ENCODE peak calls at places on chromosomes 11 and 22, in four cellular contexts. One of them, this sample, is unnamed.

GRCh38 chr11:65130631-65131416 is 3.5 kb downstream of the SYVN1 start:
- DNase-seq in WTC11: no peak
- DNase-seq in K562: no peak
- DNase-seq in H1: no peak
- DNase-seq in this sample: no peak

GRCh38 chr22:47784991-47785390 is 1022.5 kb downstream of the TBC1D22A start:
- DNase-seq in WTC11: no peak
- DNase-seq in K562: no peak
- DNase-seq in H1: no peak
- DNase-seq in this sample: no peak

GRCh38 chr11:17403977-17404759 is 15.7 kb upstream of the KCNJ11 start:
- DNase-seq in WTC11: no peak
- DNase-seq in K562: no peak
- DNase-seq in H1: no peak
- DNase-seq in this sample: no peak

GRCh38 chr22:50400931-50401330 is 57.8 kb downstream of the PPP6R2 start:
- DNase-seq in WTC11: no peak
- DNase-seq in K562: no peak
- DNase-seq in H1: no peak
- DNase-seq in this sample: no peak

GRCh38 chr11:111977141-111978027 is 40.2 kb downstream of the DIXDC1 start:
- DNase-seq in WTC11: peak; percentile 64
- DNase-seq in K562: no peak
- DNase-seq in H1: no peak
- DNase-seq in this sample: no peak

GRCh38 chr11:128196235-128196634 is 391.1 kb downstream of the ETS1 start:
- DNase-seq in WTC11: no peak
- DNase-seq in K562: no peak
- DNase-seq in H1: no peak
- DNase-seq in this sample: no peak

GRCh38 chr22:38271927-38272372 is 860 bp downstream of the TMEM184B start:
- DNase-seq in WTC11: peak; percentile 42
- DNase-seq in K562: no peak
- DNase-seq in H1: peak; percentile 29
- DNase-seq in this sample: no peak

GRCh38 chr11:78802058-78802633 is 227.5 kb upstream of the NARS2 start:
- DNase-seq in WTC11: no peak
- DNase-seq in K562: no peak
- DNase-seq in H1: no peak
- DNase-seq in this sample: no peak

GRCh38 chr11:1839924-1840779 is 1.4 kb downstream of the TNNI2 start:
- DNase-seq in WTC11: no peak
- DNase-seq in K562: no peak
- DNase-seq in H1: no peak
- DNase-seq in this sample: no peak

GRCh38 chr11:2523821-2524391 is 79.1 kb downstream of the KCNQ1 start:
- DNase-seq in WTC11: peak; percentile 8
- DNase-seq in K562: no peak
- DNase-seq in H1: no peak
- DNase-seq in this sample: no peak

GRCh38 chr22:35313311-35314121 is 13.8 kb downstream of the TOM1 start:
- DNase-seq in WTC11: no peak
- DNase-seq in K562: no peak
- DNase-seq in H1: no peak
- DNase-seq in this sample: peak; percentile 70

GRCh38 chr11:118100691-118101232 is 14.0 kb upstream of the SMIM35 start:
- DNase-seq in WTC11: no peak
- DNase-seq in K562: no peak
- DNase-seq in H1: no peak
- DNase-seq in this sample: no peak

GRCh38 chr11:126631399-126631798 is 275.9 kb downstream of the ST3GAL4 start:
- DNase-seq in WTC11: no peak
- DNase-seq in K562: no peak
- DNase-seq in H1: no peak
- DNase-seq in this sample: no peak

GRCh38 chr11:126968915-126969314 is 31.7 kb downstream of the KIRREL3 start:
- DNase-seq in WTC11: peak; percentile 78
- DNase-seq in K562: no peak
- DNase-seq in H1: peak; percentile 44
- DNase-seq in this sample: no peak

GRCh38 chr11:69294621-69295078 is 695 bp downstream of the MYEOV start:
- DNase-seq in WTC11: no peak
- DNase-seq in K562: no peak
- DNase-seq in H1: no peak
- DNase-seq in this sample: no peak

GRCh38 chr11:36354221-36355003 is 58.3 kb downstream of the PRR5L start:
- DNase-seq in WTC11: no peak
- DNase-seq in K562: no peak
- DNase-seq in H1: no peak
- DNase-seq in this sample: no peak

GRCh38 chr22:39318507-39319283 is 728 bp downstream of the RPL3 start:
- DNase-seq in WTC11: no peak
- DNase-seq in K562: no peak
- DNase-seq in H1: no peak
- DNase-seq in this sample: no peak

GRCh38 chr22:20155330-20156041 is 4.6 kb upstream of the CCDC188 start:
- DNase-seq in WTC11: no peak
- DNase-seq in K562: peak; percentile 86
- DNase-seq in H1: no peak
- DNase-seq in this sample: peak; percentile 19

GRCh38 chr11:65719887-65720236 is 736 bp downstream of the RNASEH2C start:
- DNase-seq in WTC11: no peak
- DNase-seq in K562: peak; percentile 46
- DNase-seq in H1: no peak
- DNase-seq in this sample: no peak

GRCh38 chr11:71430166-71430565 is 18.0 kb downstream of the DHCR7 start:
- DNase-seq in WTC11: no peak
- DNase-seq in K562: no peak
- DNase-seq in H1: no peak
- DNase-seq in this sample: no peak

GRCh38 chr11:35133656-35134055 is 5.3 kb upstream of the CD44 start:
- DNase-seq in WTC11: no peak
- DNase-seq in K562: no peak
- DNase-seq in H1: no peak
- DNase-seq in this sample: no peak

GRCh38 chr22:33886696-33887095 is 33.6 kb downstream of the LARGE1 start:
- DNase-seq in WTC11: no peak
- DNase-seq in K562: no peak
- DNase-seq in H1: no peak
- DNase-seq in this sample: no peak

GRCh38 chr11:73195191-73196007 is 22.7 kb upstream of the P2RY2 start:
- DNase-seq in WTC11: peak; percentile 8
- DNase-seq in K562: no peak
- DNase-seq in H1: no peak
- DNase-seq in this sample: peak; percentile 48

GRCh38 chr22:32475428-32476010 is 908 bp downstream of the FBXO7 start:
- DNase-seq in WTC11: no peak
- DNase-seq in K562: no peak
- DNase-seq in H1: no peak
- DNase-seq in this sample: no peak

GRCh38 chr22:40898850-40899357 is 37.0 kb upstream of the DNAJB7 start:
- DNase-seq in WTC11: no peak
- DNase-seq in K562: peak; percentile 34
- DNase-seq in H1: no peak
- DNase-seq in this sample: peak; percentile 62

GRCh38 chr11:11568651-11569229 is 53.1 kb downstream of the GALNT18 start:
- DNase-seq in WTC11: no peak
- DNase-seq in K562: no peak
- DNase-seq in H1: no peak
- DNase-seq in this sample: no peak

GRCh38 chr11:46293616-46294015 is 16.2 kb downstream of the CREB3L1 start:
- DNase-seq in WTC11: no peak
- DNase-seq in K562: no peak
- DNase-seq in H1: no peak
- DNase-seq in this sample: no peak

GRCh38 chr11:25981998-25982397 is 349.9 kb upstream of the ANO3 start:
- DNase-seq in WTC11: no peak
- DNase-seq in K562: no peak
- DNase-seq in H1: no peak
- DNase-seq in this sample: peak; percentile 53

GRCh38 chr11:59062602-59063529 is 23.2 kb upstream of the GLYATL1B start:
- DNase-seq in WTC11: no peak
- DNase-seq in K562: no peak
- DNase-seq in H1: no peak
- DNase-seq in this sample: no peak

GRCh38 chr11:73746701-73747100 is 14.2 kb downstream of the RAB6A start:
- DNase-seq in WTC11: no peak
- DNase-seq in K562: no peak
- DNase-seq in H1: no peak
- DNase-seq in this sample: no peak

GRCh38 chr11:113387605-113388211 is at the start of gene ANKK1:
- DNase-seq in WTC11: peak; percentile 80
- DNase-seq in K562: peak; percentile 25
- DNase-seq in H1: peak; percentile 41
- DNase-seq in this sample: no peak

GRCh38 chr11:27183672-27184457 is 143.2 kb downstream of the BBOX1 start:
- DNase-seq in WTC11: peak; percentile 43
- DNase-seq in K562: peak; percentile 33
- DNase-seq in H1: no peak
- DNase-seq in this sample: peak; percentile 63

GRCh38 chr22:38554281-38554680 is 15.7 kb downstream of the DMC1 start:
- DNase-seq in WTC11: no peak
- DNase-seq in K562: no peak
- DNase-seq in H1: no peak
- DNase-seq in this sample: no peak

GRCh38 chr22:40855104-40855959 is 1.1 kb downstream of the ST13 start:
- DNase-seq in WTC11: no peak
- DNase-seq in K562: no peak
- DNase-seq in H1: no peak
- DNase-seq in this sample: no peak

GRCh38 chr11:87239001-87239400 is 201.3 kb downstream of the TMEM135 start:
- DNase-seq in WTC11: no peak
- DNase-seq in K562: no peak
- DNase-seq in H1: no peak
- DNase-seq in this sample: no peak

GRCh38 chr11:119169272-119169719 is 771 bp downstream of the NLRX1 start:
- DNase-seq in WTC11: peak; percentile 63
- DNase-seq in K562: no peak
- DNase-seq in H1: peak; percentile 75
- DNase-seq in this sample: peak; percentile 37

GRCh38 chr11:71502026-71502425 is 25.0 kb upstream of the KRTAP5-7 start:
- DNase-seq in WTC11: no peak
- DNase-seq in K562: no peak
- DNase-seq in H1: no peak
- DNase-seq in this sample: no peak

GRCh38 chr11:78770931-78771330 is 196.3 kb upstream of the NARS2 start:
- DNase-seq in WTC11: no peak
- DNase-seq in K562: no peak
- DNase-seq in H1: no peak
- DNase-seq in this sample: no peak

GRCh38 chr22:43186272-43187170 is at the start of gene TTLL12:
- DNase-seq in WTC11: peak; percentile 54
- DNase-seq in K562: peak; percentile 68
- DNase-seq in H1: no peak
- DNase-seq in this sample: no peak

DNA sequence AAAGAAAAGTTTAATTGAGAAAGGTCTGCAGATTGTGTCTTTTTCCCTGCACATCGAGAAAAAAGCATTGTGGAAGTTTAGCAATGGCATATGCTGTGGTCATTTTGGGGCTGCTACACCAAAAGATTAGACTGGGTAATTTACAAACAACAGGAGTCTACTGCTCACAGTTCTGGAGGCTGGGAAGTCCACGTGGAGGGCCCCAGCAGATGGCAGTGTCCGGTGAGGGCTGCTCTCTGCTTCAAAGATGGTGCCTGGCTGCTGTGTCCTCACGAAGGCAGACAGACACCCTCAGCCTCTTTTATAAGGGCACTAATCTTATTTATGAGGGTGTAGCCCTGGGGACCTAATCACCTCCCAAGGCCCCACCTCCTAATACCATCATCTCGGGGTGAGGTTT is 21.1 kb downstream of the PHF21B start:
- DNase-seq in WTC11: no peak
- DNase-seq in K562: no peak
- DNase-seq in H1: no peak
- DNase-seq in this sample: no peak
- TF ChIP-seq ATF2 in WTC11: no peak
- TF ChIP-seq ATF2 in K562: no peak
- TF ChIP-seq ATF2 in H1: no peak
- TF ChIP-seq ATF2 in this sample: no peak

DNA sequence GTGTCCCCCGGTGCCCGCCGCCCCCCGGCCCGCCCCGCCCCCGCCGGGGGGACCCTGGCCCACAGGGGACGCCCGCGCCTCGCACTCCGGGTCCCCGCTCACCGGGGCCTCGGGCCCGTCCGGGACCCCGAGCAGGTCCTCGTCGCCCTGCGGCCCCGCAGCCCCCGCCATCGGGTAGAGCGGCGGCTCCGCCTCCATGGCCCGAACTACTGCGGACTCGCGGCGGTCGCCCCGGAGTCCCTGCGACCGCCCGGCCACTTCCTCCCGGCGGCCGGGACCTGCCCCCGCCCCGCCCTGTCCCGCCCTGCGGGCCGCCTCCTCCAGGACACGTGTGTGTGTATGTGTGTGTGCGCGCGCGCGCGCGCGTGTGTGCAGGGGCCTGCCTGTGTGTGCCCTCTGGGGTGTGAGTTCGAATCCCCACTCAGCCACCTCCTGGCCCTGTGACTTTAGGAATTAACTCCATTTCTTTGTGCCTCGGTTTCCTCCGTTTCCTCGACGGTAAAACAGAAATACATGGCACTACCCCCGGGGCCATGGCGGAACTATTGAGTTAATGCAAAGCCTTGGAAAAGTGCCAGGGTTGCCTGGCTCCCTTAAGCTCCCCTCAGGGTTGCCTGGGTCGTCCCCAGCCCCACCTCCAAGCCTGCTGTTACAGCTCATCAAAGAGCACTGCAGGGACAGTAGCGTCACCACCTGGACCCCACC is at the start of gene UNC93B1:
- DNase-seq in WTC11: peak; percentile 78
- DNase-seq in K562: peak; percentile 92
- DNase-seq in H1: no peak
- DNase-seq in this sample: peak; percentile 80
- TF ChIP-seq ATF2 in WTC11: no peak
- TF ChIP-seq ATF2 in K562: no peak
- TF ChIP-seq ATF2 in H1: no peak
- TF ChIP-seq ATF2 in this sample: no peak

GRCh38 chr11:125057370-125058060 is 5.6 kb upstream of the SLC37A2 start:
- DNase-seq in WTC11: no peak
- DNase-seq in K562: no peak
- DNase-seq in H1: no peak
- DNase-seq in this sample: no peak
- TF ChIP-seq ATF2 in WTC11: no peak
- TF ChIP-seq ATF2 in K562: no peak
- TF ChIP-seq ATF2 in H1: no peak
- TF ChIP-seq ATF2 in this sample: no peak

DNA sequence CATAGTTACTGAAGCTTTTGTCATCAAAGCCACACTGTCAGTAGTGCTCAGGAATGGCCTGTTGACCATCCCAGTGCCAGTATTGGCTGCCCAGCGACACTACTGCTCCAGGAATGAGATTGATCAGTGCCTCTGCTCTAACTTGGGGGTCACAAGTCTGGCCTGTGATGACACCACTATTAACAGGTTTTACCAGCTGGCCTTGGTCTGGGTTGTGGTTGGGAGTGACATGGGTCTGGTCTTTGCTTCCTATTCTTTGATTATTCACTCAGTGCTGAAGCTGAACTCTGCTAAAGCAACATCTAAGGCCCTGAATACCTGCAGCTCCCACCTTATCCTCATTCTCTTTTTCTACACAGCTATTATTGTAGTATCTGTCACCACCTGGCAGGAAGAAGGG is 21.5 kb downstream of the OR56B4 start:
- DNase-seq in WTC11: no peak
- DNase-seq in K562: no peak
- DNase-seq in H1: no peak
- DNase-seq in this sample: no peak
- TF ChIP-seq ATF2 in WTC11: no peak
- TF ChIP-seq ATF2 in K562: no peak
- TF ChIP-seq ATF2 in H1: no peak
- TF ChIP-seq ATF2 in this sample: no peak

This sample was measured in HepG2.